ENCODE peak calls at places on chromosome 3, in five cellular contexts. A is cardiac muscle cell, G is IMR-90, D is HCEC 1CT, P is upper lobe of left lung. I is an unnamed sample.

GRCh38 chr3:186790261-186790981 is 7.0 kb downstream of the EIF4A2 start:
- DNase-seq in A (peak), G (peak), D (peak), P (no peak), I (no peak)

GRCh38 chr3:9883676-9884554 is 3.9 kb upstream of the CIDEC start:
- DNase-seq in A (peak), G (peak), D (no peak), P (no peak), I (no peak)

GRCh38 chr3:159151130-159151529 is 349.3 kb downstream of the MFSD1 start:
- DNase-seq in A (no peak), G (no peak), D (no peak), P (no peak), I (no peak)

GRCh38 chr3:89314454-89314853 is 207.0 kb downstream of the EPHA3 start:
- DNase-seq in A (peak), G (peak), D (peak), P (no peak), I (no peak)

GRCh38 chr3:89419647-89420141 is 312.3 kb downstream of the EPHA3 start:
- DNase-seq in A (peak), G (no peak), D (no peak), P (no peak), I (no peak)

GRCh38 chr3:157868881-157869280 is 237.3 kb downstream of the SHOX2 start:
- DNase-seq in A (peak), G (no peak), D (no peak), P (no peak), I (no peak)

GRCh38 chr3:47348411-47349154 is 32.2 kb upstream of the PTPN23 start:
- DNase-seq in A (no peak), G (no peak), D (no peak), P (no peak), I (no peak)

GRCh38 chr3:40914475-40914874 is 284.8 kb upstream of the CTNNB1 start:
- DNase-seq in A (no peak), G (no peak), D (no peak), P (no peak), I (no peak)

GRCh38 chr3:194985031-194985578 is 285.9 kb downstream of the XXYLT1 start:
- DNase-seq in A (peak), G (peak), D (peak), P (peak), I (no peak)

GRCh38 chr3:108060331-108060730 is 30.5 kb downstream of the CD47 start:
- DNase-seq in A (no peak), G (peak), D (peak), P (no peak), I (no peak)

GRCh38 chr3:7290062-7290825 is 429.3 kb downstream of the GRM7 start:
- DNase-seq in A (peak), G (no peak), D (no peak), P (no peak), I (no peak)

GRCh38 chr3:120552184-120553020 is 43.7 kb upstream of the NDUFB4 start:
- DNase-seq in A (no peak), G (no peak), D (no peak), P (no peak), I (no peak)

GRCh38 chr3:196339044-196339443 is 856 bp upstream of the TM4SF19 start:
- DNase-seq in A (no peak), G (no peak), D (no peak), P (no peak), I (no peak)

GRCh38 chr3:38455639-38456430 is 2.1 kb downstream of the ACVR2B start:
- DNase-seq in A (peak), G (peak), D (no peak), P (peak), I (no peak)

GRCh38 chr3:105368575-105369500 is 2.1 kb downstream of the ALCAM start:
- DNase-seq in A (peak), G (peak), D (peak), P (peak), I (peak)

GRCh38 chr3:186993940-186994670 is 63.8 kb downstream of the ST6GAL1 start:
- DNase-seq in A (no peak), G (peak), D (no peak), P (no peak), I (no peak)

GRCh38 chr3:128080323-128080898 is 28.2 kb downstream of the SEC61A1 start:
- DNase-seq in A (peak), G (peak), D (peak), P (no peak), I (no peak)

GRCh38 chr3:112602217-112602838 is 38.6 kb downstream of the CCDC80 start:
- DNase-seq in A (no peak), G (no peak), D (no peak), P (no peak), I (no peak)

GRCh38 chr3:134330895-134331810 is 43.1 kb downstream of the AMOTL2 start:
- DNase-seq in A (peak), G (peak), D (peak), P (peak), I (no peak)

GRCh38 chr3:133841196-133841595 is 35.6 kb downstream of the SRPRB start:
- DNase-seq in A (no peak), G (no peak), D (no peak), P (no peak), I (no peak)

GRCh38 chr3:13451301-13451673 is 28.8 kb upstream of the HDAC11 start:
- DNase-seq in A (no peak), G (peak), D (no peak), P (peak), I (no peak)

GRCh38 chr3:132418916-132419315 is 1.6 kb downstream of the DNAJC13 start:
- DNase-seq in A (peak), G (no peak), D (peak), P (no peak), I (no peak)

GRCh38 chr3:149620291-149621020 is 37.4 kb downstream of the WWTR1 start:
- DNase-seq in A (peak), G (peak), D (peak), P (no peak), I (no peak)

GRCh38 chr3:46986782-46987484 is 7.5 kb downstream of the NBEAL2 start:
- DNase-seq in A (no peak), G (no peak), D (no peak), P (no peak), I (no peak)

GRCh38 chr3:30625541-30626438 is 19.4 kb downstream of the TGFBR2 start:
- DNase-seq in A (peak), G (peak), D (peak), P (no peak), I (no peak)

GRCh38 chr3:172355836-172356235 is 92.4 kb downstream of the GHSR start:
- DNase-seq in A (peak), G (peak), D (peak), P (no peak), I (no peak)

GRCh38 chr3:123447749-123448502 is 964 bp downstream of the ADCY5 start:
- DNase-seq in A (no peak), G (no peak), D (no peak), P (no peak), I (peak)

GRCh38 chr3:184785856-184786255 is 26.1 kb upstream of the VPS8 start:
- DNase-seq in A (peak), G (no peak), D (no peak), P (no peak), I (no peak)

GRCh38 chr3:182388506-182388905 is 404.8 kb upstream of the ATP11B start:
- DNase-seq in A (no peak), G (no peak), D (no peak), P (no peak), I (no peak)

GRCh38 chr3:65619391-65620298 is 419.1 kb downstream of the MAGI1 start:
- DNase-seq in A (peak), G (peak), D (peak), P (no peak), I (no peak)

GRCh38 chr3:170785454-170785853 is 84.5 kb downstream of the RPL22L1 start:
- DNase-seq in A (no peak), G (no peak), D (no peak), P (no peak), I (no peak)